ENCODE peak calls at places on chromosomes 11 and 22, in five cellular contexts. W is AG10803, A is psoas muscle, Y is fibroblast of pulmonary artery, J is aorta. Z is an unnamed sample.

GRCh38 chr22:46961591-46962290 is 199.3 kb downstream of the TBC1D22A start:
- DNase-seq in A (no peak), J (no peak), W (no peak), Y (no peak), Z (peak)

GRCh38 chr11:69009441-69010211 is 3.4 kb downstream of the MRGPRF start:
- DNase-seq in W (no peak), A (no peak), J (peak), Y (no peak), Z (no peak)

GRCh38 chr11:76823481-76824028 is 37.2 kb upstream of the ACER3 start:
- DNase-seq in W (peak), A (no peak), J (no peak), Y (peak), Z (no peak)

GRCh38 chr11:75632962-75633361 is 35.9 kb downstream of the MAP6 start:
- DNase-seq in Y (no peak), A (no peak), J (no peak), W (no peak), Z (no peak)

GRCh38 chr11:35303596-35304392 is 115.6 kb downstream of the SLC1A2 start:
- DNase-seq in W (peak), A (peak), Y (peak), J (peak), Z (no peak)

GRCh38 chr11:17543574-17544180 is 539 bp downstream of the USH1C start:
- DNase-seq in A (no peak), W (no peak), J (no peak), Y (no peak), Z (no peak)

GRCh38 chr11:12989428-12990242 is 19.5 kb upstream of the RASSF10 start:
- DNase-seq in W (no peak), A (no peak), Y (no peak), J (no peak), Z (no peak)

GRCh38 chr11:15816270-15816871 is 540.0 kb downstream of the SOX6 start:
- DNase-seq in J (peak), A (no peak), Y (peak), W (peak), Z (no peak)

GRCh38 chr11:78298216-78298860 is 109.6 kb downstream of the USP35 start:
- DNase-seq in W (no peak), Y (no peak), A (no peak), J (no peak), Z (no peak)

GRCh38 chr11:12179521-12179920 is 69.1 kb downstream of the MICAL2 start:
- DNase-seq in W (peak), J (no peak), Y (no peak), A (no peak), Z (no peak)

GRCh38 chr11:14251754-14252153 is 107.2 kb downstream of the RRAS2 start:
- DNase-seq in J (no peak), A (no peak), W (no peak), Y (no peak), Z (no peak)

GRCh38 chr11:832529-833113 is at the start of gene CD151:
- DNase-seq in A (no peak), W (peak), Y (peak), J (no peak), Z (no peak)

GRCh38 chr22:47000256-47000655 is 237.8 kb downstream of the TBC1D22A start:
- DNase-seq in J (no peak), W (no peak), Y (no peak), A (no peak), Z (no peak)

GRCh38 chr22:28710112-28710888 is 30.7 kb upstream of the TTC28 start:
- DNase-seq in Y (peak), W (peak), J (no peak), A (no peak), Z (no peak)

GRCh38 chr11:100892886-100893285 is 205.8 kb downstream of the ARHGAP42 start:
- DNase-seq in Y (no peak), A (no peak), W (no peak), J (no peak), Z (no peak)

GRCh38 chr11:69655479-69656394 is 14.8 kb downstream of the CCND1 start:
- DNase-seq in Y (no peak), J (no peak), W (no peak), A (no peak), Z (no peak)

GRCh38 chr11:112401036-112401769 is 140.5 kb upstream of the PLET1 start:
- DNase-seq in A (no peak), Y (no peak), J (no peak), W (no peak), Z (no peak)

GRCh38 chr11:46600162-46600561 is 6.3 kb upstream of the AMBRA1 start:
- DNase-seq in J (no peak), Y (no peak), A (no peak), W (no peak), Z (no peak)

GRCh38 chr11:20042025-20042639 is 118.1 kb downstream of the DBX1 start:
- DNase-seq in J (no peak), A (no peak), W (no peak), Y (no peak), Z (no peak)

GRCh38 chr11:46642627-46643335 is 25.4 kb downstream of the ATG13 start:
- DNase-seq in A (no peak), Y (no peak), W (no peak), J (no peak), Z (no peak)

GRCh38 chr11:134231958-134232674 is 7.6 kb downstream of the VPS26B start:
- DNase-seq in W (no peak), J (no peak), Y (no peak), A (no peak), Z (no peak)

GRCh38 chr11:62931501-62932278 is 10.5 kb upstream of the CHRM1 start:
- DNase-seq in W (peak), A (no peak), J (no peak), Y (no peak), Z (no peak)

GRCh38 chr11:100576044-100577021 is 110.8 kb upstream of the ARHGAP42 start:
- DNase-seq in W (peak), J (no peak), Y (peak), A (no peak), Z (peak)

GRCh38 chr11:71213696-71214552 is 38.5 kb downstream of the SHANK2 start:
- DNase-seq in A (no peak), Y (no peak), W (no peak), J (peak), Z (no peak)

GRCh38 chr11:75388386-75389275 is 10.7 kb upstream of the RPS3 start:
- DNase-seq in A (peak), Y (peak), J (peak), W (peak), Z (peak)

GRCh38 chr11:32843544-32843943 is 13.8 kb downstream of the PRRG4 start:
- DNase-seq in W (no peak), A (no peak), J (no peak), Y (no peak), Z (no peak)

GRCh38 chr11:32840587-32840986 is 10.9 kb downstream of the PRRG4 start:
- DNase-seq in A (no peak), W (no peak), J (no peak), Y (no peak), Z (no peak)

GRCh38 chr11:32839308-32839707 is 9.6 kb downstream of the PRRG4 start:
- DNase-seq in W (no peak), A (no peak), Y (no peak), J (no peak), Z (no peak)

GRCh38 chr11:32833921-32834320 is 4.2 kb downstream of the PRRG4 start:
- DNase-seq in A (no peak), J (no peak), W (no peak), Y (no peak), Z (no peak)

DNA sequence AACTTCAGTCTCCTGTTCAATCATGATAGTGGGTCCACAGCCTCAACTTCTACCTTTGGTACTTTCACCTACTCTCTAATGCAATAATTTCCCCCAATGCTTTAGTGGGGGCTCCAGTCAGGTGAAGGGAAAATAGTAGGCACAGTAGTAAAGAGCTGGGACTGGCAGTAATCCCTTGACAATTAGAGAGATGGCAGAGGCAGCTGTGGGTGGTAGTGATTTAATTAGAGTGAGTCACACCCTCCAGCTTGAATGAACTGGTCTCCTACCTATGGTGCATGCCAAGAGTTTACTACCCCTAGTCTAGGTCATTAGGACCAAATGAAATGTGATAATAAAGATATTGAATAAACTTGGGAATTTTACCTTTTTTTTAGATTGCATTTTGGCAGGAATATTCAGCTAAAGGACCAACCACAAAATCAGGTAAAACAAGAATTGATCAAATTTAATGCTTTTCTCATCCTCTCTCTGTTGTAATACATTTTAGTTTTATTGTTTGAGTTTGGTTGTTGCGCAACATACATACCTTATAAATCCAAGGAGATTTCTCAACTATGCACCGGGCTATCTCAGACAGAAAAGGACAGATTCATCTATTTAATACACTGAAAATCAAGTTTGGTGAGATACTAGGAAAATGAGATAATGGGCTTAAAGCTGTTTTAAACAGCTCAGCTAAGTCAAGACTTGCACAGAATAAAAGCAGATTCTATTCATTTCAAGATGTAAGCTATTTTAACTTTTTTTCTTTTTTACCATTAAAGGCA is 9.0 kb downstream of the PRRG4 start:
- DNase-seq in Y (peak), A (no peak), J (no peak), W (no peak), Z (no peak)
- H3K4me3 ChIP-seq in Y (no peak), A (no peak), J (no peak), W (no peak), Z (no peak)

GRCh38 chr11:72720047-72720446 is 32.2 kb downstream of the ARAP1 start:
- DNase-seq in J (peak), Y (no peak), W (no peak), A (no peak), Z (no peak)

GRCh38 chr11:72720806-72721205 is 31.4 kb downstream of the ARAP1 start:
- DNase-seq in Y (no peak), J (peak), A (no peak), W (no peak), Z (no peak)

GRCh38 chr11:72718101-72718501 is 34.1 kb downstream of the ARAP1 start:
- DNase-seq in A (no peak), W (no peak), J (peak), Y (no peak), Z (no peak)

GRCh38 chr11:72719144-72719543 is 33.1 kb downstream of the ARAP1 start:
- DNase-seq in A (no peak), J (peak), W (peak), Y (peak), Z (no peak)

DNA sequence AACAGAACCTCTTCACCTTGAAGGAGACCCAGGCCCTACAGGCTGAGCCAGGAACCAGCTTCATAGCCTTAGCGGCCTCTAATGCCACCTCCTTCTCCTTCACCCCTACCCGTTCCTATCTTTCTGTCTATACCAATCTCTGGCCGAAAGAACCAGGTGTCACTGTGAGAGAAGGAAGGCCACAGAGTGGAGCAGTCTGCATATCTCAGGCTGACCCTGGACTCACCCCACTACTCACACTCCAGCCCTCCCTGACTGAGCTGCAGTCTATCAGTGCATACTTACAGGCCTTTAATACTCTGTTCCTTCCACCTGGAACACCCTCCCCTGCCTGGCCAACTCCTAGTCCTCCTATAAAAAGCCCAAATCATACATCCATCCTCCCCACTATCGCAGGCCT is 32.7 kb downstream of the ARAP1 start:
- DNase-seq in Y (no peak), J (no peak), W (no peak), A (no peak), Z (no peak)
- H3K4me3 ChIP-seq in Y (no peak), J (no peak), W (peak), A (peak), Z (no peak)

DNA sequence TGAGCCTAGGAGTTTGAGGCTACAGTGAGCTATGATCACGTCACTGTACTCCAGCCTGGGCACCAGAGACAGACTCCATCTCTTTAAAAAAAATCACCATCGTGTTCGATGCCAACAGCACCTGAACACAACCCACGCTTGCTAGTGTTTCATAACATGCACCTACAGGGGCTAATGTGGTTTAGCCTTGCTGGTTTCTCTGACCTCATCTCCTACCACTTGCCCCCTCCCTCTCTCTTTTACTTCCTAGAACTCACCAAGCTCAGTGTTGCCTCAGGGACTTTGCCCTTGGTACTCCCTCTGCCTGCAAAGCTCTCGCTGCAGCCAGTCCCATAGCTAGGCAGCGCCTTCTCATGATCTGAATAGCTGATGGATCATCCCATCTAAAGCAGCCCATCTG is 99.8 kb downstream of the FBXO7 start:
- DNase-seq in J (no peak), Y (no peak), W (no peak), A (no peak), Z (peak)
- H3K4me3 ChIP-seq in J (no peak), Y (no peak), W (no peak), A (no peak), Z (no peak)

DNA sequence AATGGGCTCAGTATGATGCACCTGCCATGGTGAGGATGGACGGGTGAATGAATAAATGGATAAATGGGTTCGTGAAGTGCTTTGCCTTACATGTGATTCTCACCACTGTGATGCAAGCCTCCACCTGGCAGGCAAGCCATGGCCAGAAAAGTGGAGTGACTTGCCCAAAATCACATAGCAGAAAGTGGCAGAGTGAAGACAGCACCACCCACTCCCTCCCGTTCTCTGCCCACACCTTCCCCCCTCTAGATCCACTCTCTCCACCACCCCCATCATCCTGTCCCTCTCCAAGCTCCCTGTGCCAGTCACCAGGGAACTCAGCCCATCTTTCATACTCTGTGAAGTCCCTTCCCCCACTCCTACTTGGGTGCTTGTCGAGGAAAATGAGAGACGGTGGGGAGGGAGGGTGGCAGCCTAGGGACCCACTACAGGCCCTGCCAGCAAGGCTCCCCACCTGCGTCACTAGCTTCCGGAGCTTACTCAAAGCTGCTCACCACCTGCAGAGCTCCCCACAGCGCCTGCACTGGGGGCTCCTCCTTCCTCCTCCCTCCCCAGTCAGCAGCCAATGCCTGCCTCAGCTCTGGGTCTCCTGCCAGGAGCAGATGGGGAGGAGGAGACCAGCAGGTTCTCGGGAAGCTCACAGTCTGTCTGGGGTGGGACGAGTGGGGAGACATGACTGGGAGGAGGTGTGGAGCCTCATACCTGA is 82.3 kb downstream of the PDE2A start:
- DNase-seq in W (no peak), A (no peak), Y (no peak), J (no peak), Z (peak)
- H3K4me3 ChIP-seq in W (no peak), A (no peak), Y (no peak), J (no peak), Z (no peak)

GRCh38 chr22:50261615-50262459 is at the start of gene MAPK12:
- DNase-seq in Y (peak), J (no peak), A (peak), W (no peak), Z (no peak)
- H3K4me3 ChIP-seq in Y (peak), J (peak), A (peak), W (peak), Z (peak)